ENCODE peak calls at places on chromosome 4, in five cellular contexts. F is stomach, P is HT1080, H is NCI-H1092, K is T-helper 1 cell. A is an unnamed sample.
A peak's percentile ranks its signal among the peaks of the same experiment; 100 is the strongest.

GRCh38 chr4:137310593-137311490 is 221.5 kb downstream of the PCDH18 start:
- DNase-seq in F (no peak), P (peak; percentile 51), H (no peak), K (no peak), A (peak; percentile 27)

GRCh38 chr4:1406416-1406945 is at the start of gene NKX1-1:
- DNase-seq in F (peak; percentile 7), P (no peak), H (no peak), K (no peak), A (no peak)

GRCh38 chr4:155777971-155778710 is 19.3 kb downstream of the GUCY1B1 start:
- DNase-seq in F (no peak), P (no peak), H (no peak), K (no peak), A (no peak)

GRCh38 chr4:140609548-140610425 is 41.0 kb upstream of the UCP1 start:
- DNase-seq in F (no peak), P (peak; percentile 67), H (peak; percentile 86), K (no peak), A (no peak)

GRCh38 chr4:164876680-164877324 is at the start of gene APELA:
- DNase-seq in F (no peak), P (no peak), H (no peak), K (no peak), A (no peak)

GRCh38 chr4:8844976-8845690 is 26.5 kb downstream of the HMX1 start:
- DNase-seq in F (no peak), P (no peak), H (no peak), K (no peak), A (no peak)

GRCh38 chr4:152486414-152487389 is 49.2 kb downstream of the FBXW7 start:
- DNase-seq in F (no peak), P (no peak), H (no peak), K (no peak), A (no peak)

GRCh38 chr4:89301003-89301402 is 6.6 kb downstream of the GPRIN3 start:
- DNase-seq in F (no peak), P (no peak), H (no peak), K (no peak), A (no peak)

GRCh38 chr4:77586953-77587383 is 18.7 kb upstream of the CXCL13 start:
- DNase-seq in F (no peak), P (peak; percentile 79), H (no peak), K (no peak), A (peak; percentile 95)